ENCODE peak calls at places on chromosome 1, in eight cellular contexts. N is fibroblast of lung; D is upper lobe of right lung; L is K562; B is breast epithelium; M is heart left ventricle; J is heart right ventricle; V is CD8-positive, alpha-beta memory T cell. T is an unnamed sample.

GRCh38 chr1:31101147-31101502 is 35.6 kb upstream of the PUM1 start:
- DNase-seq in L (peak; percentile 85), J (peak; percentile 7), N (peak; percentile 82), B (no peak), V (no peak), M (no peak), D (no peak), T (no peak)

GRCh38 chr1:210394281-210394798 is 65.6 kb downstream of the HHAT start:
- DNase-seq in D (no peak), L (no peak), N (peak; percentile 89), B (peak; percentile 83), M (peak; percentile 63), J (peak; percentile 21), V (no peak), T (no peak)

GRCh38 chr1:171793656-171794055 is 12.2 kb downstream of the METTL13 start:
- DNase-seq in D (no peak), L (no peak), V (no peak), J (no peak), B (no peak), M (no peak), N (no peak), T (no peak)

GRCh38 chr1:231550448-231550781 is 21.9 kb downstream of the TSNAX start:
- DNase-seq in V (no peak), M (no peak), D (no peak), J (no peak), B (no peak), N (no peak), L (peak; percentile 44), T (peak; percentile 39)

GRCh38 chr1:20302093-20302471 is 11.4 kb downstream of the VWA5B1 start:
- DNase-seq in B (no peak), D (no peak), N (peak; percentile 80), L (no peak), J (peak; percentile 16), V (no peak), M (peak; percentile 77), T (no peak)

GRCh38 chr1:44505210-44505993 is 100.3 kb downstream of the RNF220 start:
- DNase-seq in L (no peak), N (peak; percentile 65), D (no peak), B (no peak), M (peak; percentile 61), V (no peak), J (no peak), T (no peak)

GRCh38 chr1:78210167-78210566 is 164.4 kb downstream of the GIPC2 start:
- DNase-seq in M (no peak), V (no peak), J (no peak), B (no peak), L (no peak), D (no peak), N (peak; percentile 57), T (no peak)

GRCh38 chr1:58206749-58207148 is 339.8 kb downstream of the OMA1 start:
- DNase-seq in D (no peak), V (no peak), N (no peak), L (no peak), B (no peak), J (no peak), M (no peak), T (no peak)

GRCh38 chr1:207397525-207397926 is 56.6 kb upstream of the CR2 start:
- DNase-seq in N (peak; percentile 6), M (no peak), B (no peak), V (no peak), L (no peak), D (no peak), J (no peak), T (no peak)

GRCh38 chr1:85975770-85976386 is 180.7 kb downstream of the COL24A1 start:
- DNase-seq in V (no peak), J (no peak), D (no peak), N (no peak), M (peak; percentile 23), B (no peak), L (no peak), T (peak; percentile 40)

GRCh38 chr1:183081402-183082110 is 58.3 kb downstream of the LAMC1 start:
- DNase-seq in B (no peak), J (no peak), V (no peak), M (no peak), N (no peak), D (no peak), L (no peak), T (peak; percentile 44)

GRCh38 chr1:46393510-46393909 is 607 bp upstream of the FAAH start:
- DNase-seq in J (no peak), M (no peak), L (no peak), B (no peak), V (no peak), D (no peak), N (no peak), T (no peak)

GRCh38 chr1:156804572-156805243 is 11.9 kb downstream of the SH2D2A start:
- DNase-seq in J (no peak), N (peak; percentile 84), V (no peak), D (no peak), B (no peak), M (no peak), L (no peak), T (no peak)

GRCh38 chr1:210647406-210648333 is 319.0 kb downstream of the HHAT start:
- DNase-seq in J (no peak), V (no peak), D (no peak), B (no peak), N (peak; percentile 96), L (no peak), M (no peak), T (no peak)

GRCh38 chr1:208775841-208776240 is 531.7 kb upstream of the PLXNA2 start:
- DNase-seq in L (no peak), D (no peak), M (no peak), V (no peak), J (no peak), B (no peak), N (no peak), T (no peak)

GRCh38 chr1:208782186-208782585 is 538.0 kb upstream of the PLXNA2 start:
- DNase-seq in L (no peak), D (no peak), B (no peak), M (no peak), J (no peak), N (no peak), V (no peak), T (no peak)

GRCh38 chr1:208778417-208778816 is 534.2 kb upstream of the PLXNA2 start:
- DNase-seq in M (no peak), B (no peak), L (no peak), N (peak; percentile 70), J (no peak), D (no peak), V (no peak), T (no peak)

GRCh38 chr1:208785629-208786028 is 541.4 kb upstream of the PLXNA2 start:
- DNase-seq in D (no peak), J (no peak), M (no peak), V (no peak), N (no peak), L (no peak), B (no peak), T (no peak)

DNA sequence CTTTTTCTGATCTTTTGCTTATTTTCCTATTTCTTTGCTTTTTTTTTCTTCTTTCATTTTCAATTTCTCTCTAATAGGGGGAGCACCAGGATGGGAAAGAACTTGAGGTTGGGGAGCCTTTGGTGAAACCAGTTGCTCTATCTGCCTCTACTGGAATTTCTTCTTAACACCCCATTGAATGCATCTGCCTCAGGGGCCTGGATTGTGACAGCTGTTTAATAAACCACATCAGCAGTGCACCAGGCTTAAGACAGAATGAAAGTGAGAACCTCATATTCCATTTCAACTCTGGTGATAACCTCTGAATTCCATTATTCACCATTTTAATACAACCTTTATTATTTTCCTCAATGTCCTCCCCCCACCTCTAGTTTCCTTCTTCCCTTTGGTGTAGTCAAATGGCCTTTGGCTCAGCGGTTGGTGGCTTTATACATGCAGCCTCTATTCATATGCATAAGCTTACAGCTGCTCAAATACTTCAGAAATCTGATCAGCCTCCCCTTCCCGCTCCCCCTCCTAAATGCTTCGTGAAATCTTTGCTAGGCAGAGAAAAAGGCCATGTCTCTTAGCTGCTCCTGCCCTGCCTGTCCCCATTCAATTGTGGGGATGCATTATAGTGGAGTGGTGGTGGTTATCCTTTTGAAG is 537.3 kb upstream of the PLXNA2 start:
- DNase-seq in J (no peak), D (no peak), B (no peak), L (no peak), N (no peak), V (no peak), M (no peak), T (peak; percentile 52)
- H3K4me1 ChIP-seq in J (no peaks in the 10 kb centered on the region), D (no peaks in the 10 kb centered on the region), B (no peaks in the 10 kb centered on the region), L (no peaks in the 10 kb centered on the region), N (no peaks in the 10 kb centered on the region), V (no peaks in the 10 kb centered on the region), M (no peaks in the 10 kb centered on the region), T (no peaks in the 10 kb centered on the region)

DNA sequence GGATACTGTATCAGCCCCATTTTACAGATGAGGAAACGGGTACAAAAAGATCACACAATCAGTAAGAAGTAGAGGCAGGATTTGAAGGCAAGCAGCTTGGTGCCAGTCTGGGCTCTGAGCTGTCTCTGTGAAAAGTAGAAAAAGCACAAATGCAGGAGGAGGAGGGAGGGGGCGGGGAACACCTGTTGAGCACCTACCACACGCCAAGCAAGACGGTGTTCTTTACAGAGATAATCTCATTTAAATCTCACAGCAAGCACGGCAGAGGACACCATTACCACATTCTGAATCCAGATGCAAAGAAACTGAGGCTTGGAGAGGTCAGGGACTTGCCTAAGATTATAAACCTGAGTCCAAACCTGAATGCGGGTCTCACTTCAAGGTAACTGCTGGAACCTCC is 3.3 kb downstream of the LRRC38 start:
- DNase-seq in J (no peak), M (no peak), D (no peak), N (no peak), L (no peak), V (no peak), B (no peak), T (no peak)
- H3K27me3 ChIP-seq in J (peaks cover 18% of the 10 kb centered on the region), M (peaks cover 29% of the 10 kb centered on the region), D (peaks cover 64% of the 10 kb centered on the region), N (no peaks in the 10 kb centered on the region), L (peaks cover 9% of the 10 kb centered on the region), V (no peaks in the 10 kb centered on the region), B (peaks cover 44% of the 10 kb centered on the region), T (peaks cover 51% of the 10 kb centered on the region)

DNA sequence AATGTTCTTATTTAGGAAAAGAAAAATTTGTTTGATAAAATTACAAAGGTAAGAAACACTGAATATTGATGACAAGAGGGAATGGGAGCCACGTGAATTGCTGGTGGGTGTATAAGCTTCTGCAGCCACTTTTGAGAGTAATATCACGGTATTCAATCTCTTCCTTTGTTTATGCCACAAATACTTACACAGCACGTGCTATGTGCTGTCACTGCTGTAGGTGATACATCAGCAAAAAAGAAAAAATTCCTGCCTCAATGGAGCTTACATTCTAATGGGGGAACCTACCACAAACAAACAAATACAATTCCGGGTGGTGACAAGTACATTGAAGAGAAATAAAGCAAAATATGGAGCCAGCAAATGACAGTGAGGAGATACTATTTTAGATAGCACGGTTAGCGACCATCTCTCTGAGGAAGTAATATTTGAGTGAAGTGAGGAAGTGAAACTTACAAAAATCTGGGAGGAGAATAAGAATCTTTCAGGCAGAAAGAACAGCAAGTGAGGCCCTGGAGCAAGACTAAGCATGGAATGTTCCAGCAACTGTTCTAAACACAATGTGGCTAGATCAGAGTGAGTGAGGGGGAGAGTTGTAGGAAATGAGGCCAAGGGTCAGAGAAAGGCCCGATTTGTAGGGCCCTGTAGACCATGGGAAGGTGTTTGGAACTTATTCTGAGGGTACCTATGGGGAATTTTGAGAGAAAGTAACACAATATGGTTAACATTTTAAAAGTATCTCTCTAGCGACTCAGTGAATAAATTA is 2.6 kb upstream of the FCRLB start:
- DNase-seq in N (no peak), V (no peak), L (no peak), M (no peak), D (no peak), B (no peak), J (no peak), T (no peak)
- H3K4me3 ChIP-seq in N (no peak overlapping the region), V (no peak overlapping the region), L (no peak overlapping the region), M (no peak overlapping the region), D (no peak overlapping the region), B (no peak overlapping the region), J (no peak overlapping the region), T (no peak overlapping the region)

GRCh38 chr1:89050649-89051033 is 14.4 kb downstream of the GBP1 start:
- DNase-seq in N (no peak), J (no peak), L (no peak), M (no peak), V (no peak), D (no peak), B (no peak), T (no peak)
- H3K4me1 ChIP-seq in N (no peaks in the 10 kb centered on the region), J (no peaks in the 10 kb centered on the region), L (peaks cover 4% of the 10 kb centered on the region), M (no peaks in the 10 kb centered on the region), V (no peaks in the 10 kb centered on the region), D (no peaks in the 10 kb centered on the region), B (no peaks in the 10 kb centered on the region), T (no peaks in the 10 kb centered on the region)